ENCODE peak calls at places on chromosome 18, in nine cellular contexts. One of them, this sample, is unnamed.

GRCh38 chr18:75962177-75962576 is 532.9 kb downstream of the ZNF516 start:
- DNase-seq in adrenal gland: no peak
- DNase-seq in IMR-90: no peak
- DNase-seq in ovary: no peak
- DNase-seq in A549: no peak
- DNase-seq in body of pancreas: no peak
- DNase-seq in testis: no peak
- DNase-seq in transverse colon: no peak
- DNase-seq in heart left ventricle: no peak
- DNase-seq in this sample: no peak

GRCh38 chr18:12520442-12520992 is 112.8 kb downstream of the PRELID3A start:
- DNase-seq in heart left ventricle: no peak
- DNase-seq in IMR-90: peak
- DNase-seq in A549: no peak
- DNase-seq in adrenal gland: no peak
- DNase-seq in body of pancreas: no peak
- DNase-seq in ovary: no peak
- DNase-seq in transverse colon: no peak
- DNase-seq in testis: no peak
- DNase-seq in this sample: no peak

GRCh38 chr18:9092665-9093064 is 9.8 kb upstream of the NDUFV2 start:
- DNase-seq in IMR-90: no peak
- DNase-seq in adrenal gland: no peak
- DNase-seq in heart left ventricle: no peak
- DNase-seq in ovary: no peak
- DNase-seq in body of pancreas: no peak
- DNase-seq in A549: peak
- DNase-seq in transverse colon: no peak
- DNase-seq in testis: no peak
- DNase-seq in this sample: no peak

GRCh38 chr18:62982600-62983251 is 267.4 kb downstream of the PHLPP1 start:
- DNase-seq in heart left ventricle: peak
- DNase-seq in body of pancreas: peak
- DNase-seq in adrenal gland: peak
- DNase-seq in IMR-90: peak
- DNase-seq in ovary: peak
- DNase-seq in testis: peak
- DNase-seq in transverse colon: peak
- DNase-seq in A549: peak
- DNase-seq in this sample: peak

GRCh38 chr18:45850021-45850420 is 24.5 kb downstream of the SIGLEC15 start:
- DNase-seq in adrenal gland: no peak
- DNase-seq in heart left ventricle: no peak
- DNase-seq in body of pancreas: no peak
- DNase-seq in A549: peak
- DNase-seq in ovary: no peak
- DNase-seq in transverse colon: no peak
- DNase-seq in testis: peak
- DNase-seq in IMR-90: no peak
- DNase-seq in this sample: no peak

GRCh38 chr18:27483266-27483665 is 298.2 kb upstream of the CHST9 start:
- DNase-seq in testis: no peak
- DNase-seq in body of pancreas: no peak
- DNase-seq in IMR-90: no peak
- DNase-seq in transverse colon: no peak
- DNase-seq in ovary: no peak
- DNase-seq in A549: no peak
- DNase-seq in heart left ventricle: no peak
- DNase-seq in adrenal gland: no peak
- DNase-seq in this sample: no peak

GRCh38 chr18:1777843-1778242 is 793.5 kb downstream of the METTL4 start:
- DNase-seq in ovary: no peak
- DNase-seq in IMR-90: no peak
- DNase-seq in adrenal gland: no peak
- DNase-seq in testis: no peak
- DNase-seq in body of pancreas: no peak
- DNase-seq in heart left ventricle: no peak
- DNase-seq in transverse colon: no peak
- DNase-seq in A549: no peak
- DNase-seq in this sample: no peak

GRCh38 chr18:73023975-73024374 is 156.2 kb upstream of the NETO1 start:
- DNase-seq in transverse colon: no peak
- DNase-seq in body of pancreas: no peak
- DNase-seq in adrenal gland: no peak
- DNase-seq in testis: no peak
- DNase-seq in heart left ventricle: no peak
- DNase-seq in IMR-90: no peak
- DNase-seq in ovary: no peak
- DNase-seq in A549: no peak
- DNase-seq in this sample: no peak

GRCh38 chr18:78596794-78597193 is 382.8 kb upstream of the SALL3 start:
- DNase-seq in A549: no peak
- DNase-seq in body of pancreas: no peak
- DNase-seq in heart left ventricle: no peak
- DNase-seq in transverse colon: no peak
- DNase-seq in ovary: no peak
- DNase-seq in IMR-90: no peak
- DNase-seq in testis: no peak
- DNase-seq in adrenal gland: no peak
- DNase-seq in this sample: no peak

GRCh38 chr18:42418121-42418520 is 463.1 kb downstream of the PIK3C3 start:
- DNase-seq in A549: no peak
- DNase-seq in IMR-90: no peak
- DNase-seq in heart left ventricle: no peak
- DNase-seq in adrenal gland: no peak
- DNase-seq in transverse colon: no peak
- DNase-seq in testis: no peak
- DNase-seq in body of pancreas: no peak
- DNase-seq in ovary: no peak
- DNase-seq in this sample: no peak

GRCh38 chr18:1998121-1998520 is 573.2 kb downstream of the METTL4 start:
- DNase-seq in adrenal gland: no peak
- DNase-seq in transverse colon: no peak
- DNase-seq in A549: no peak
- DNase-seq in heart left ventricle: no peak
- DNase-seq in IMR-90: no peak
- DNase-seq in body of pancreas: no peak
- DNase-seq in testis: no peak
- DNase-seq in ovary: no peak
- DNase-seq in this sample: no peak

DNA sequence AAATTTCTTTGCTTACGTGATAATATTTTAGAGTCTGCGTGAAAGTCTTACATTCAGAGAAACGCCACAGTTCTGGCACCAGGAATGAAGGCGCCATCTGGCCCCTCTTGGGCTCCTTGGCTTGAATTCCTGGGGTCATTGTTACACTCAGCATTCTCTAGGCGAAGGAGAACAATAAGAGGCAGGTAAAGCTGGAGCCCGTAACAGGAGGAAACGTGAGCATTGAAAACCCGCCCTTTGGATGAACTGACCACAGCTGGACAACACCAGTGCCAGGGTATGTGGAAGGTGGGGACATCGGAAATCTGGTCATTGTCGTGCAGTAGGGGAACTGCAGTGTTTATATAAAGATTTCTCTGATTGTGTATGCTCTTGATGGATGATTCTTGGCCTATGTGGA is 144.8 kb downstream of the RNF152 start:
- DNase-seq in testis: no peak
- DNase-seq in ovary: no peak
- DNase-seq in A549: no peak
- DNase-seq in body of pancreas: no peak
- DNase-seq in heart left ventricle: peak
- DNase-seq in IMR-90: no peak
- DNase-seq in adrenal gland: no peak
- DNase-seq in transverse colon: no peak
- DNase-seq in this sample: no peak
- TF ChIP-seq POLR2A in testis: no peak
- TF ChIP-seq POLR2A in ovary: no peak
- TF ChIP-seq POLR2A in A549: no peak
- TF ChIP-seq POLR2A in body of pancreas: no peak
- TF ChIP-seq POLR2A in heart left ventricle: no peak
- TF ChIP-seq POLR2A in IMR-90: no peak
- TF ChIP-seq POLR2A in adrenal gland: no peak
- TF ChIP-seq POLR2A in transverse colon: no peak
- TF ChIP-seq POLR2A in this sample: no peak

GRCh38 chr18:61608306-61608705 is 275.1 kb downstream of the CDH20 start:
- DNase-seq in A549: no peak
- DNase-seq in testis: no peak
- DNase-seq in ovary: no peak
- DNase-seq in body of pancreas: no peak
- DNase-seq in heart left ventricle: no peak
- DNase-seq in adrenal gland: no peak
- DNase-seq in IMR-90: peak
- DNase-seq in transverse colon: no peak
- DNase-seq in this sample: no peak

GRCh38 chr18:61609131-61609530 is 275.9 kb downstream of the CDH20 start:
- DNase-seq in ovary: no peak
- DNase-seq in adrenal gland: no peak
- DNase-seq in A549: no peak
- DNase-seq in IMR-90: peak
- DNase-seq in body of pancreas: no peak
- DNase-seq in transverse colon: no peak
- DNase-seq in testis: no peak
- DNase-seq in heart left ventricle: no peak
- DNase-seq in this sample: no peak

GRCh38 chr18:61606759-61607158 is 273.5 kb downstream of the CDH20 start:
- DNase-seq in body of pancreas: peak
- DNase-seq in A549: peak
- DNase-seq in testis: peak
- DNase-seq in transverse colon: peak
- DNase-seq in adrenal gland: peak
- DNase-seq in heart left ventricle: peak
- DNase-seq in ovary: peak
- DNase-seq in IMR-90: peak
- DNase-seq in this sample: peak

GRCh38 chr18:61616111-61616610 is 276.6 kb downstream of the RNF152 start:
- DNase-seq in ovary: no peak
- DNase-seq in IMR-90: no peak
- DNase-seq in heart left ventricle: no peak
- DNase-seq in adrenal gland: no peak
- DNase-seq in A549: no peak
- DNase-seq in testis: no peak
- DNase-seq in transverse colon: no peak
- DNase-seq in body of pancreas: no peak
- DNase-seq in this sample: no peak

GRCh38 chr18:61612517-61612916 is 279.3 kb downstream of the CDH20 start:
- DNase-seq in A549: no peak
- DNase-seq in adrenal gland: no peak
- DNase-seq in transverse colon: no peak
- DNase-seq in IMR-90: no peak
- DNase-seq in testis: no peak
- DNase-seq in body of pancreas: no peak
- DNase-seq in heart left ventricle: no peak
- DNase-seq in ovary: no peak
- DNase-seq in this sample: no peak
- TF ChIP-seq CTCF in A549: no peak
- TF ChIP-seq CTCF in adrenal gland: no peak
- TF ChIP-seq CTCF in transverse colon: no peak
- TF ChIP-seq CTCF in IMR-90: peak
- TF ChIP-seq CTCF in testis: no peak
- TF ChIP-seq CTCF in body of pancreas: no peak
- TF ChIP-seq CTCF in heart left ventricle: no peak
- TF ChIP-seq CTCF in ovary: no peak
- TF ChIP-seq CTCF in this sample: no peak

GRCh38 chr18:23424616-23425015 is 28.5 kb upstream of the RIOK3 start:
- DNase-seq in transverse colon: no peak
- DNase-seq in heart left ventricle: no peak
- DNase-seq in adrenal gland: no peak
- DNase-seq in body of pancreas: no peak
- DNase-seq in A549: no peak
- DNase-seq in testis: no peak
- DNase-seq in IMR-90: no peak
- DNase-seq in ovary: no peak
- DNase-seq in this sample: no peak

GRCh38 chr18:23421277-23421676 is 31.8 kb upstream of the RIOK3 start:
- DNase-seq in testis: no peak
- DNase-seq in adrenal gland: no peak
- DNase-seq in IMR-90: no peak
- DNase-seq in ovary: no peak
- DNase-seq in body of pancreas: no peak
- DNase-seq in transverse colon: peak
- DNase-seq in heart left ventricle: no peak
- DNase-seq in A549: no peak
- DNase-seq in this sample: peak

GRCh38 chr18:23428821-23429220 is 24.3 kb upstream of the RIOK3 start:
- DNase-seq in transverse colon: no peak
- DNase-seq in body of pancreas: no peak
- DNase-seq in testis: no peak
- DNase-seq in IMR-90: no peak
- DNase-seq in adrenal gland: no peak
- DNase-seq in A549: no peak
- DNase-seq in ovary: no peak
- DNase-seq in heart left ventricle: no peak
- DNase-seq in this sample: no peak

GRCh38 chr18:23422751-23423418 is 30.2 kb upstream of the RIOK3 start:
- DNase-seq in transverse colon: peak
- DNase-seq in A549: peak
- DNase-seq in body of pancreas: peak
- DNase-seq in IMR-90: peak
- DNase-seq in ovary: no peak
- DNase-seq in heart left ventricle: no peak
- DNase-seq in testis: no peak
- DNase-seq in adrenal gland: peak
- DNase-seq in this sample: peak
- TF ChIP-seq POLR2A in transverse colon: no peak
- TF ChIP-seq POLR2A in A549: no peak
- TF ChIP-seq POLR2A in body of pancreas: no peak
- TF ChIP-seq POLR2A in IMR-90: no peak
- TF ChIP-seq POLR2A in ovary: no peak
- TF ChIP-seq POLR2A in heart left ventricle: no peak
- TF ChIP-seq POLR2A in testis: no peak
- TF ChIP-seq POLR2A in adrenal gland: no peak
- TF ChIP-seq POLR2A in this sample: no peak

GRCh38 chr18:80171190-80171872 is 62.3 kb downstream of the ADNP2 start:
- DNase-seq in body of pancreas: peak
- DNase-seq in heart left ventricle: no peak
- DNase-seq in adrenal gland: peak
- DNase-seq in testis: peak
- DNase-seq in ovary: peak
- DNase-seq in IMR-90: peak
- DNase-seq in A549: peak
- DNase-seq in transverse colon: peak
- DNase-seq in this sample: peak
- TF ChIP-seq CTCF in body of pancreas: peak
- TF ChIP-seq CTCF in heart left ventricle: peak
- TF ChIP-seq CTCF in adrenal gland: peak
- TF ChIP-seq CTCF in testis: peak
- TF ChIP-seq CTCF in ovary: peak
- TF ChIP-seq CTCF in IMR-90: peak
- TF ChIP-seq CTCF in A549: peak
- TF ChIP-seq CTCF in transverse colon: peak
- TF ChIP-seq CTCF in this sample: peak